ENCODE peak calls at places on chromosomes 2 and 18, in five cellular contexts. One of them, this sample, is unnamed.

GRCh38 chr2:163593941-163594340 is 141.9 kb downstream of the FIGN start:
- DNase-seq in HCT116: no peak
- DNase-seq in GM23248: no peak
- DNase-seq in GM23338: no peak
- DNase-seq in PC-3: no peak
- DNase-seq in this sample: peak; percentile 27

GRCh38 chr2:170925923-170926322 is 3.1 kb upstream of the GORASP2 start:
- DNase-seq in HCT116: no peak
- DNase-seq in GM23248: no peak
- DNase-seq in GM23338: no peak
- DNase-seq in PC-3: no peak
- DNase-seq in this sample: no peak

GRCh38 chr2:189210250-189211075 is 30.9 kb upstream of the COL5A2 start:
- DNase-seq in HCT116: peak; percentile 24
- DNase-seq in GM23248: peak; percentile 96
- DNase-seq in GM23338: no peak
- DNase-seq in PC-3: peak; percentile 85
- DNase-seq in this sample: no peak

GRCh38 chr2:9141379-9141667 is 65.3 kb upstream of the ASAP2 start:
- DNase-seq in HCT116: no peak
- DNase-seq in GM23248: no peak
- DNase-seq in GM23338: no peak
- DNase-seq in PC-3: no peak
- DNase-seq in this sample: no peak

GRCh38 chr2:174014699-174015070 is 49.5 kb upstream of the SP3 start:
- DNase-seq in HCT116: no peak
- DNase-seq in GM23248: peak; percentile 32
- DNase-seq in GM23338: peak; percentile 50
- DNase-seq in PC-3: no peak
- DNase-seq in this sample: no peak

GRCh38 chr2:27663160-27663462 is 303 bp downstream of the SUPT7L start:
- DNase-seq in HCT116: no peak
- DNase-seq in GM23248: no peak
- DNase-seq in GM23338: no peak
- DNase-seq in PC-3: no peak
- DNase-seq in this sample: no peak

GRCh38 chr2:1802469-1803216 is 58.3 kb upstream of the PXDN start:
- DNase-seq in HCT116: no peak
- DNase-seq in GM23248: no peak
- DNase-seq in GM23338: no peak
- DNase-seq in PC-3: no peak
- DNase-seq in this sample: no peak

GRCh38 chr2:224369028-224369632 is 32.8 kb downstream of the FAM124B start:
- DNase-seq in HCT116: peak; percentile 37
- DNase-seq in GM23248: peak; percentile 75
- DNase-seq in GM23338: peak; percentile 89
- DNase-seq in PC-3: peak; percentile 77
- DNase-seq in this sample: peak; percentile 78

GRCh38 chr2:133477614-133477990 is 90.7 kb downstream of the NCKAP5 start:
- DNase-seq in HCT116: no peak
- DNase-seq in GM23248: peak; percentile 51
- DNase-seq in GM23338: no peak
- DNase-seq in PC-3: peak; percentile 75
- DNase-seq in this sample: no peak

GRCh38 chr2:48175254-48175653 is 269.0 kb upstream of the FBXO11 start:
- DNase-seq in HCT116: no peak
- DNase-seq in GM23248: peak; percentile 84
- DNase-seq in GM23338: no peak
- DNase-seq in PC-3: peak; percentile 47
- DNase-seq in this sample: no peak

GRCh38 chr18:39205565-39205964 is 1640.0 kb upstream of the CELF4 start:
- DNase-seq in HCT116: no peak
- DNase-seq in GM23248: peak; percentile 45
- DNase-seq in GM23338: no peak
- DNase-seq in PC-3: no peak
- DNase-seq in this sample: no peak

GRCh38 chr2:230908595-230909191 is 16.3 kb downstream of the GPR55 start:
- DNase-seq in HCT116: peak; percentile 70
- DNase-seq in GM23248: peak; percentile 94
- DNase-seq in GM23338: no peak
- DNase-seq in PC-3: peak; percentile 98
- DNase-seq in this sample: no peak

GRCh38 chr2:96859338-96859649 is 1.5 kb upstream of the ANKRD39 start:
- DNase-seq in HCT116: no peak
- DNase-seq in GM23248: no peak
- DNase-seq in GM23338: no peak
- DNase-seq in PC-3: no peak
- DNase-seq in this sample: no peak

GRCh38 chr2:171602352-171602751 is 80.1 kb downstream of the CYBRD1 start:
- DNase-seq in HCT116: no peak
- DNase-seq in GM23248: no peak
- DNase-seq in GM23338: no peak
- DNase-seq in PC-3: no peak
- DNase-seq in this sample: peak; percentile 41

GRCh38 chr2:212364106-212364505 is 174.5 kb downstream of the ERBB4 start:
- DNase-seq in HCT116: no peak
- DNase-seq in GM23248: peak; percentile 59
- DNase-seq in GM23338: peak; percentile 7
- DNase-seq in PC-3: peak; percentile 38
- DNase-seq in this sample: peak; percentile 25

GRCh38 chr2:165698621-165698946 is 95.5 kb downstream of the GALNT3 start:
- DNase-seq in HCT116: peak; percentile 19
- DNase-seq in GM23248: peak; percentile 69
- DNase-seq in GM23338: peak; percentile 84
- DNase-seq in PC-3: peak; percentile 80
- DNase-seq in this sample: peak; percentile 62

GRCh38 chr18:38032516-38032915 is 466.9 kb upstream of the CELF4 start:
- DNase-seq in HCT116: no peak
- DNase-seq in GM23248: no peak
- DNase-seq in GM23338: no peak
- DNase-seq in PC-3: no peak
- DNase-seq in this sample: no peak

GRCh38 chr2:235623052-235623451 is 129.2 kb downstream of the AGAP1 start:
- DNase-seq in HCT116: no peak
- DNase-seq in GM23248: no peak
- DNase-seq in GM23338: no peak
- DNase-seq in PC-3: no peak
- DNase-seq in this sample: no peak

GRCh38 chr2:23009545-23010149 is 375.3 kb upstream of the KLHL29 start:
- DNase-seq in HCT116: no peak
- DNase-seq in GM23248: peak; percentile 60
- DNase-seq in GM23338: no peak
- DNase-seq in PC-3: no peak
- DNase-seq in this sample: no peak

GRCh38 chr2:159798376-159798724 is 342 bp upstream of the CD302 start:
- DNase-seq in HCT116: no peak
- DNase-seq in GM23248: no peak
- DNase-seq in GM23338: no peak
- DNase-seq in PC-3: no peak
- DNase-seq in this sample: no peak

GRCh38 chr18:62487161-62487560 is 35.7 kb upstream of the ZCCHC2 start:
- DNase-seq in HCT116: no peak
- DNase-seq in GM23248: no peak
- DNase-seq in GM23338: no peak
- DNase-seq in PC-3: no peak
- DNase-seq in this sample: no peak

GRCh38 chr2:179985163-179985820 is 21.8 kb downstream of the CWC22 start:
- DNase-seq in HCT116: no peak
- DNase-seq in GM23248: no peak
- DNase-seq in GM23338: no peak
- DNase-seq in PC-3: no peak
- DNase-seq in this sample: no peak

GRCh38 chr2:16019060-16019475 is 78.7 kb downstream of the MYCN start:
- DNase-seq in HCT116: no peak
- DNase-seq in GM23248: no peak
- DNase-seq in GM23338: no peak
- DNase-seq in PC-3: no peak
- DNase-seq in this sample: peak; percentile 47

GRCh38 chr2:81598437-81598836 is 1293.9 kb upstream of the LRRTM1 start:
- DNase-seq in HCT116: peak; percentile 33
- DNase-seq in GM23248: no peak
- DNase-seq in GM23338: no peak
- DNase-seq in PC-3: peak; percentile 69
- DNase-seq in this sample: no peak

GRCh38 chr2:3986063-3986462 is 282.7 kb downstream of the DCDC2C start:
- DNase-seq in HCT116: no peak
- DNase-seq in GM23248: no peak
- DNase-seq in GM23338: no peak
- DNase-seq in PC-3: peak; percentile 15
- DNase-seq in this sample: no peak

GRCh38 chr2:202718614-202719013 is 83.8 kb downstream of the FAM117B start:
- DNase-seq in HCT116: peak; percentile 19
- DNase-seq in GM23248: peak; percentile 60
- DNase-seq in GM23338: no peak
- DNase-seq in PC-3: peak; percentile 50
- DNase-seq in this sample: no peak

GRCh38 chr2:101300164-101300563 is 8.3 kb downstream of the RNF149 start:
- DNase-seq in HCT116: no peak
- DNase-seq in GM23248: no peak
- DNase-seq in GM23338: no peak
- DNase-seq in PC-3: no peak
- DNase-seq in this sample: no peak

GRCh38 chr2:100248044-100248330 is 74.3 kb downstream of the LONRF2 start:
- DNase-seq in HCT116: no peak
- DNase-seq in GM23248: no peak
- DNase-seq in GM23338: no peak
- DNase-seq in PC-3: no peak
- DNase-seq in this sample: no peak

GRCh38 chr18:21085579-21086161 is 25.9 kb downstream of the ROCK1 start:
- DNase-seq in HCT116: no peak
- DNase-seq in GM23248: peak; percentile 12
- DNase-seq in GM23338: no peak
- DNase-seq in PC-3: peak; percentile 31
- DNase-seq in this sample: no peak

GRCh38 chr2:102063948-102064678 is 72.4 kb downstream of the IL1R2 start:
- DNase-seq in HCT116: peak; percentile 33
- DNase-seq in GM23248: peak; percentile 100
- DNase-seq in GM23338: peak; percentile 35
- DNase-seq in PC-3: peak; percentile 90
- DNase-seq in this sample: peak; percentile 66

GRCh38 chr2:204174034-204174433 is 237.5 kb downstream of the ICOS start:
- DNase-seq in HCT116: no peak
- DNase-seq in GM23248: no peak
- DNase-seq in GM23338: no peak
- DNase-seq in PC-3: no peak
- DNase-seq in this sample: no peak
- TF ChIP-seq EZH2phosphoT487 in HCT116: no peak
- TF ChIP-seq EZH2phosphoT487 in GM23248: no peak
- TF ChIP-seq EZH2phosphoT487 in GM23338: no peak
- TF ChIP-seq EZH2phosphoT487 in PC-3: no peak
- TF ChIP-seq EZH2phosphoT487 in this sample: no peak

DNA sequence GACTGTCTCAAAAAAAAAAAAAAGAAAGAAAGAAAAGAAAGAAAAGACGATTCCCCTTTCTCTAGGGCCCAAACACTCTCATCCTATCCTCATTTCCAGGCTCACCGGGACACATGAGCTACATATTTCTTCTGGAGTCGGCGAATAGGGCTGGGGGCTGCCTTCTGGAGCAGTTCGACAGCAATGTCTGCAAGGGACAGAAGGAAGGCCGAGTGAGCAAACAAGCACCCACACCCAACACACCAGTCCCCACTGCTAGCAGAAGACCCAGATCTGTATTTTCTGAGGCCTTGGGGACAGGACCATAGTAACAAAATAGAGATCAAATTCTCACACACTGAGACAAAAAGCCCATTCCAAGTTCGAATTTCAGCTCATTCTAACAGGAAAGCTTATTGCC is 1.2 kb downstream of the CNPPD1 start:
- DNase-seq in HCT116: no peak
- DNase-seq in GM23248: no peak
- DNase-seq in GM23338: no peak
- DNase-seq in PC-3: no peak
- DNase-seq in this sample: no peak
- TF ChIP-seq EZH2phosphoT487 in HCT116: no peak
- TF ChIP-seq EZH2phosphoT487 in GM23248: no peak
- TF ChIP-seq EZH2phosphoT487 in GM23338: no peak
- TF ChIP-seq EZH2phosphoT487 in PC-3: no peak
- TF ChIP-seq EZH2phosphoT487 in this sample: no peak

GRCh38 chr2:85238607-85239006 is 89.2 kb downstream of the TGOLN2 start:
- DNase-seq in HCT116: no peak
- DNase-seq in GM23248: no peak
- DNase-seq in GM23338: no peak
- DNase-seq in PC-3: no peak
- DNase-seq in this sample: no peak
- TF ChIP-seq EZH2phosphoT487 in HCT116: no peak
- TF ChIP-seq EZH2phosphoT487 in GM23248: no peak
- TF ChIP-seq EZH2phosphoT487 in GM23338: no peak
- TF ChIP-seq EZH2phosphoT487 in PC-3: no peak
- TF ChIP-seq EZH2phosphoT487 in this sample: no peak

GRCh38 chr2:200509608-200510433 is at the start of gene KCTD18:
- DNase-seq in HCT116: peak; percentile 46
- DNase-seq in GM23248: peak; percentile 92
- DNase-seq in GM23338: peak; percentile 90
- DNase-seq in PC-3: peak; percentile 89
- DNase-seq in this sample: peak; percentile 93
- TF ChIP-seq EZH2phosphoT487 in HCT116: no peak
- TF ChIP-seq EZH2phosphoT487 in GM23248: no peak
- TF ChIP-seq EZH2phosphoT487 in GM23338: no peak
- TF ChIP-seq EZH2phosphoT487 in PC-3: no peak
- TF ChIP-seq EZH2phosphoT487 in this sample: no peak